ENCODE peak calls at places on chromosomes 2 and 18, in five cellular contexts. R, P, D, L and J are unnamed samples.
A peak's percentile ranks its signal among the peaks of the same experiment; 100 is the strongest.

GRCh38 chr2:112001942-112002341 is 53.1 kb upstream of the TMEM87B start:
- DNase-seq in R (no peak), P (no peak), D (no peak), L (no peak), J (no peak)

GRCh38 chr2:29517421-29517820 is 402.2 kb downstream of the CLIP4 start:
- DNase-seq in R (no peak), P (no peak), D (no peak), L (peak; percentile 25), J (no peak)

GRCh38 chr2:28457237-28457636 is 38.6 kb upstream of the PLB1 start:
- DNase-seq in R (no peak), P (no peak), D (no peak), L (no peak), J (no peak)

GRCh38 chr2:240124651-240125030 is 11.5 kb downstream of the COPS9 start:
- DNase-seq in R (no peak), P (peak; percentile 45), D (no peak), L (no peak), J (no peak)

GRCh38 chr2:5121677-5122076 is 570.5 kb upstream of the SOX11 start:
- DNase-seq in R (no peak), P (no peak), D (no peak), L (no peak), J (no peak)

GRCh38 chr2:236168110-236169067 is at the start of gene GBX2:
- DNase-seq in R (peak; percentile 64), P (peak; percentile 67), D (no peak), L (peak; percentile 68), J (peak; percentile 79)

GRCh38 chr2:241865957-241866858 is 3.3 kb upstream of the RTP5 start:
- DNase-seq in R (no peak), P (no peak), D (no peak), L (peak; percentile 55), J (peak; percentile 41)

GRCh38 chr2:147888665-147889064 is 43.8 kb downstream of the ACVR2A start:
- DNase-seq in R (no peak), P (no peak), D (no peak), L (no peak), J (no peak)

GRCh38 chr18:11387880-11388279 is 221.5 kb upstream of the SLC35G4 start:
- DNase-seq in R (peak; percentile 48), P (peak; percentile 81), D (no peak), L (peak; percentile 80), J (peak; percentile 5)

GRCh38 chr2:71102981-71103681 is 26.9 kb downstream of the MCEE start:
- DNase-seq in R (no peak), P (no peak), D (no peak), L (no peak), J (no peak)

GRCh38 chr2:74867841-74868658 is 34.1 kb downstream of the HK2 start:
- DNase-seq in R (peak; percentile 89), P (no peak), D (no peak), L (no peak), J (peak; percentile 49)

GRCh38 chr2:235498556-235499305 is 4.9 kb downstream of the AGAP1 start:
- DNase-seq in R (peak; percentile 43), P (peak; percentile 60), D (no peak), L (peak; percentile 38), J (no peak)

GRCh38 chr2:228180126-228181097 is 1.1 kb downstream of the SPHKAP start:
- DNase-seq in R (no peak), P (no peak), D (no peak), L (no peak), J (no peak)

GRCh38 chr2:16972276-16972675 is 306.6 kb upstream of the CYRIA start:
- DNase-seq in R (no peak), P (no peak), D (no peak), L (no peak), J (no peak)

GRCh38 chr2:239263937-239264837 is 136.6 kb downstream of the HDAC4 start:
- DNase-seq in R (peak; percentile 30), P (peak; percentile 71), D (no peak), L (no peak), J (peak; percentile 38)

GRCh38 chr2:102147935-102148334 is 5.4 kb downstream of the IL1R1 start:
- DNase-seq in R (no peak), P (no peak), D (no peak), L (no peak), J (no peak)

GRCh38 chr2:26076001-26076587 is 42.2 kb downstream of the RAB10 start:
- DNase-seq in R (no peak), P (no peak), D (no peak), L (no peak), J (no peak)

GRCh38 chr18:53799134-53799533 is 425.3 kb downstream of the MBD2 start:
- DNase-seq in R (no peak), P (no peak), D (no peak), L (no peak), J (no peak)

GRCh38 chr2:207897541-207898353 is 127.6 kb downstream of the PLEKHM3 start:
- DNase-seq in R (no peak), P (no peak), D (no peak), L (no peak), J (no peak)

GRCh38 chr18:60090170-60090569 is 190.4 kb downstream of the PMAIP1 start:
- DNase-seq in R (peak; percentile 22), P (no peak), D (no peak), L (no peak), J (no peak)

GRCh38 chr2:173511357-173511756 is 156.7 kb downstream of the CDCA7 start:
- DNase-seq in R (no peak), P (no peak), D (no peak), L (no peak), J (no peak)

GRCh38 chr2:191178806-191179514 is 28.2 kb upstream of the STAT4 start:
- DNase-seq in R (no peak), P (peak; percentile 78), D (peak; percentile 67), L (no peak), J (peak; percentile 94)

GRCh38 chr2:37784759-37785149 is 113.3 kb upstream of the CDC42EP3 start:
- DNase-seq in R (no peak), P (no peak), D (no peak), L (no peak), J (no peak)

GRCh38 chr2:70977605-70978205 is 725 bp upstream of the ANKRD53 start:
- DNase-seq in R (peak; percentile 30), P (no peak), D (peak; percentile 32), L (no peak), J (peak; percentile 31)

GRCh38 chr18:67845035-67845434 is 328.5 kb upstream of the DSEL start:
- DNase-seq in R (no peak), P (no peak), D (no peak), L (no peak), J (no peak)

GRCh38 chr2:188131281-188131680 is 160.4 kb upstream of the GULP1 start:
- DNase-seq in R (no peak), P (no peak), D (no peak), L (no peak), J (no peak)

DNA sequence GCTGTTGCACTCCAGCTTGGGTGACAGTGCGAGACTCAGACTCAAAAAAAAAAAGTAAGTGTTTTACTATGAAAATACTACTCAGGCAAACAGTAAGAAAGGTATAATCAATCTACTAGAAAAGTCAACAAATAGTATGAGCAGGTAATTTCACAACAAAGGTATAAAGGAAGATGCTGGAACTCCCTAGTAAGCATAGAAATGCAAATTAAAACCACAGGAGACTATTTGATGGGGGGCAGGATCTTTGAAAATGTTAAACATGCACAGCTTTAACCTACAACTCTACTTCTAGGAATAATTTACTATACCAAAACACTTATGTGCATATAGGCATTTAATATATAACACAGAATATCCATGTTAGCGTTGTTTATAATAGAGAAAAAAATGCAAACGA is 24.3 kb upstream of the TNFAIP6 start:
- DNase-seq in R (no peak), P (no peak), D (no peak), L (no peak), J (no peak)
- H3K4me3 ChIP-seq in R (no peak overlapping the region), P (no peak overlapping the region), D (no peak overlapping the region), L (no peak overlapping the region), J (no peak overlapping the region)

DNA sequence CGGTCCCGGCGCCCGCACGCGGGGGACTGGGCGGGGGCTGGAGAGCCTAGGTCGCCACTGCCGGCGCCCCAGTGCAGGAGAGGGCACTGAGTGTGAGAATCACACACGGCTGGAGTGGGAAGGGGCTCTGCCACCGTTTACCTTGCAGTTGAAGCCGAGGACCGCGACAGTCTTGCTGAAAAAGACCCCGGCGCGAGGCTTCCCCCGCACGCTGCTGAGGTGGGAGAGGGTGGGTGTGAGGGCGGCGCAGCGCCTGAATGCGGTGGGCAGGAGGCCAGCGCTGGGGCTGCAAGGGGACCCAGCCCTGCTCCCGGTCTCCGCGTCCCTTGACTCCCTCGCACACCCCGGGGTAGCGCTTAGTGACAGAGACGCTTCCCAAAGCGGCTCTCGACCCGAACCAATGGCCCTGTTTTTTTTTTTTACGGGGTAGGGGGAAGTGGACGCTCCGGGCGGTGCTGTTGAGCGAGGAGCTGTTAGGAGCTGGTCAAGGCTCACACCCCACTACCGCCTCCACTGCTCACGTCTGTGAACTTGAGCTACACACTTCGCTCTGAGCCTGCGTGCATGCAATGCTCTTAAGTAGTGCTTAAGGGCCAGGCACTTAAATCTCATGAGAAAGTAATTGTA is 794 bp downstream of the NOTO start:
- DNase-seq in R (no peak), P (no peak), D (no peak), L (no peak), J (no peak)
- H3K27me3 ChIP-seq in R (no peaks in the 10 kb centered on the region), P (no peaks in the 10 kb centered on the region), D (peaks cover 3% of the 10 kb centered on the region), L (peaks cover 37% of the 10 kb centered on the region), J (peaks cover 4% of the 10 kb centered on the region)

GRCh38 chr18:72152935-72153334 is 391.2 kb downstream of the CBLN2 start:
- DNase-seq in R (no peak), P (no peak), D (no peak), L (no peak), J (no peak)

GRCh38 chr18:72147830-72148229 is 396.3 kb downstream of the CBLN2 start:
- DNase-seq in R (no peak), P (no peak), D (no peak), L (no peak), J (no peak)
- H3K4me3 ChIP-seq in R (no peak overlapping the region), P (no peak overlapping the region), D (no peak overlapping the region), L (no peak overlapping the region), J (no peak overlapping the region)

GRCh38 chr18:57436965-57437333 is 1.8 kb downstream of the ONECUT2 start:
- DNase-seq in R (no peak), P (no peak), D (no peak), L (no peak), J (no peak)
- H3K27me3 ChIP-seq in R (peaks cover 5% of the 10 kb centered on the region), P (peaks cover 6% of the 10 kb centered on the region), D (no peaks in the 10 kb centered on the region), L (peaks cover 26% of the 10 kb centered on the region), J (peaks cover 84% of the 10 kb centered on the region)

GRCh38 chr2:64492821-64493220 is 31.3 kb upstream of the AFTPH start:
- DNase-seq in R (no peak), P (no peak), D (no peak), L (no peak), J (no peak)
- H3K4me3 ChIP-seq in R (no peak overlapping the region), P (no peak overlapping the region), D (no peak overlapping the region), L (no peak overlapping the region), J (no peak overlapping the region)